ENCODE peak calls at places on chromosomes 4 and X, in seven cellular contexts. One of them, this sample, is unnamed.

GRCh38 chr4:138181288-138181687 is 60.9 kb downstream of the SLC7A11 start:
- ATAC-seq in heart right ventricle: peak
- ATAC-seq in lower lobe of right lung: peak
- ATAC-seq in upper lobe of right lung: peak
- ATAC-seq in lung: no peak
- ATAC-seq in CD4-positive, CD25-positive, alpha-beta regulatory T cell: no peak
- ATAC-seq in right cardiac atrium: peak
- ATAC-seq in this sample: peak

GRCh38 chr4:105765690-105766407 is 57.3 kb downstream of the GSTCD start:
- ATAC-seq in heart right ventricle: peak
- ATAC-seq in lower lobe of right lung: no peak
- ATAC-seq in upper lobe of right lung: no peak
- ATAC-seq in lung: no peak
- ATAC-seq in CD4-positive, CD25-positive, alpha-beta regulatory T cell: no peak
- ATAC-seq in right cardiac atrium: no peak
- ATAC-seq in this sample: no peak

GRCh38 chr4:188439641-188440311 is 300.5 kb downstream of the TRIML1 start:
- ATAC-seq in heart right ventricle: peak
- ATAC-seq in lower lobe of right lung: peak
- ATAC-seq in upper lobe of right lung: peak
- ATAC-seq in lung: no peak
- ATAC-seq in CD4-positive, CD25-positive, alpha-beta regulatory T cell: no peak
- ATAC-seq in right cardiac atrium: peak
- ATAC-seq in this sample: peak

GRCh38 chr4:106369456-106370060 is 980 bp upstream of the GIMD1 start:
- ATAC-seq in heart right ventricle: no peak
- ATAC-seq in lower lobe of right lung: no peak
- ATAC-seq in upper lobe of right lung: peak
- ATAC-seq in lung: no peak
- ATAC-seq in CD4-positive, CD25-positive, alpha-beta regulatory T cell: no peak
- ATAC-seq in right cardiac atrium: no peak
- ATAC-seq in this sample: no peak

GRCh38 chr4:15161439-15161838 is 159.2 kb downstream of the CPEB2 start:
- ATAC-seq in heart right ventricle: no peak
- ATAC-seq in lower lobe of right lung: no peak
- ATAC-seq in upper lobe of right lung: no peak
- ATAC-seq in lung: no peak
- ATAC-seq in CD4-positive, CD25-positive, alpha-beta regulatory T cell: no peak
- ATAC-seq in right cardiac atrium: no peak
- ATAC-seq in this sample: no peak

GRCh38 chr4:5366009-5366386 is 314.7 kb downstream of the STK32B start:
- ATAC-seq in heart right ventricle: no peak
- ATAC-seq in lower lobe of right lung: no peak
- ATAC-seq in upper lobe of right lung: no peak
- ATAC-seq in lung: no peak
- ATAC-seq in CD4-positive, CD25-positive, alpha-beta regulatory T cell: no peak
- ATAC-seq in right cardiac atrium: no peak
- ATAC-seq in this sample: no peak

GRCh38 chr4:38615847-38616246 is 48.2 kb upstream of the KLF3 start:
- ATAC-seq in heart right ventricle: no peak
- ATAC-seq in lower lobe of right lung: no peak
- ATAC-seq in upper lobe of right lung: no peak
- ATAC-seq in lung: no peak
- ATAC-seq in CD4-positive, CD25-positive, alpha-beta regulatory T cell: no peak
- ATAC-seq in right cardiac atrium: no peak
- ATAC-seq in this sample: no peak

GRCh38 chr4:179027569-179027968 is 1585.3 kb upstream of the AGA start:
- ATAC-seq in heart right ventricle: no peak
- ATAC-seq in lower lobe of right lung: no peak
- ATAC-seq in upper lobe of right lung: no peak
- ATAC-seq in lung: no peak
- ATAC-seq in CD4-positive, CD25-positive, alpha-beta regulatory T cell: no peak
- ATAC-seq in right cardiac atrium: no peak
- ATAC-seq in this sample: no peak

GRCh38 chrX:22122510-22122909 is 90.4 kb downstream of the PHEX start:
- ATAC-seq in heart right ventricle: no peak
- ATAC-seq in lower lobe of right lung: no peak
- ATAC-seq in upper lobe of right lung: no peak
- ATAC-seq in lung: no peak
- ATAC-seq in CD4-positive, CD25-positive, alpha-beta regulatory T cell: no peak
- ATAC-seq in right cardiac atrium: no peak
- ATAC-seq in this sample: peak

GRCh38 chrX:42714981-42715688 is 62.8 kb downstream of the PPP1R2C start:
- ATAC-seq in heart right ventricle: no peak
- ATAC-seq in lower lobe of right lung: peak
- ATAC-seq in upper lobe of right lung: peak
- ATAC-seq in lung: no peak
- ATAC-seq in CD4-positive, CD25-positive, alpha-beta regulatory T cell: peak
- ATAC-seq in right cardiac atrium: peak
- ATAC-seq in this sample: peak

GRCh38 chrX:13607996-13608365 is 38.6 kb downstream of the EGFL6 start:
- ATAC-seq in heart right ventricle: no peak
- ATAC-seq in lower lobe of right lung: no peak
- ATAC-seq in upper lobe of right lung: no peak
- ATAC-seq in lung: no peak
- ATAC-seq in CD4-positive, CD25-positive, alpha-beta regulatory T cell: no peak
- ATAC-seq in right cardiac atrium: no peak
- ATAC-seq in this sample: no peak

GRCh38 chrX:45186643-45187026 is 14.0 kb downstream of the DIPK2B start:
- ATAC-seq in heart right ventricle: no peak
- ATAC-seq in lower lobe of right lung: no peak
- ATAC-seq in upper lobe of right lung: no peak
- ATAC-seq in lung: no peak
- ATAC-seq in CD4-positive, CD25-positive, alpha-beta regulatory T cell: no peak
- ATAC-seq in right cardiac atrium: no peak
- ATAC-seq in this sample: no peak

GRCh38 chrX:78329486-78329885 is 2.1 kb upstream of the CYSLTR1 start:
- ATAC-seq in heart right ventricle: no peak
- ATAC-seq in lower lobe of right lung: no peak
- ATAC-seq in upper lobe of right lung: no peak
- ATAC-seq in lung: no peak
- ATAC-seq in CD4-positive, CD25-positive, alpha-beta regulatory T cell: peak
- ATAC-seq in right cardiac atrium: no peak
- ATAC-seq in this sample: no peak

DNA sequence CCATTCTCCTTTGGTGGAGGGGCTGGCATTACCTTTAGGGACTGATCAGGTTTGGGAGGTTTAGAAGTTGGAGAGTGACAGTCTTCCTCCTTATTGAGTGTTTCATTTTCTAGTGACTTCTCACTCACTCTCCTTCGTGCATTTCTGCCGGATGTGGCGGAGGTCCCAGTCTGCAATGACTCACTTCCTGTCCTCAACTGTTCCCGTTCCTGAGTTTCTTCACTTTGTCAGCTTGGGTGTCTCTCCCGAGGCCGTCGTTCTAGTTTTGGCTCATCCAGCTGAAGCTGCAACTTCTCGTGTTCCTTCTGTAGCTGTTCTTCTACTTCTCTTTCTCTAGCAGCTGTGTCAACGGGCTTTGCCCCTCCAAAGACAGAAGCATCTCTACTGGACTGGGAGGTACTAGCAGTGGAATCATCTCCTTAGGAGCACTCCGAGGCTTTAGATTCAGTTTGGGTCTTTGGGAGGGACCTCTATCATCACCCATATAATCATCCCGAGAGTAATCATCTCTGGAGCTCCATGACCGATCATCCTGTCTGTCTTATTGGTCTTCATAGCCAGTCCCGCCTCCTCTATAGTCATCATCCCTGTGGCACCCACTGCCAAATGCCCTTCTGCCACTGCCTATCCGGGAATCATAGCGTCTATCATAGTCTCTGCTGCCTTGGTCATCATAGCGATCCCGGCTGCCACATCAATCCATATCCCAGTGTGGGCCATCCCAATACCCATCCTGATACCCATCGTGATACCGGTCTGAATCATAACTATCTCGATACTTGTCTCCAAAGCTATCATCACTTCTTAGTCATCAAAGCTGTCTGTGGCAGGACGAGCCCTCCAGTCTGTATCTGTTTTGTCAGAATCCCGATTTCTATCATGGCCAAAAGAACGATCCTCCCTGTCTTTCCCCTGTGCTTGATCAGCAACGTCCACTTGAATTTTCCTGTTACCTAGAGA is 35.3 kb upstream of the VSIG4 start:
- ATAC-seq in heart right ventricle: no peak
- ATAC-seq in lower lobe of right lung: no peak
- ATAC-seq in upper lobe of right lung: peak
- ATAC-seq in lung: no peak
- ATAC-seq in CD4-positive, CD25-positive, alpha-beta regulatory T cell: no peak
- ATAC-seq in right cardiac atrium: no peak
- ATAC-seq in this sample: peak
- H3K27ac ChIP-seq in heart right ventricle: no peak
- H3K27ac ChIP-seq in lower lobe of right lung: no peak
- H3K27ac ChIP-seq in upper lobe of right lung: peak
- H3K27ac ChIP-seq in lung: peak
- H3K27ac ChIP-seq in CD4-positive, CD25-positive, alpha-beta regulatory T cell: no peak
- H3K27ac ChIP-seq in right cardiac atrium: peak
- H3K27ac ChIP-seq in this sample: peak

GRCh38 chr4:53484911-53485459 is 106.3 kb downstream of the LNX1 start:
- ATAC-seq in heart right ventricle: no peak
- ATAC-seq in lower lobe of right lung: no peak
- ATAC-seq in upper lobe of right lung: no peak
- ATAC-seq in lung: no peak
- ATAC-seq in CD4-positive, CD25-positive, alpha-beta regulatory T cell: no peak
- ATAC-seq in right cardiac atrium: peak
- ATAC-seq in this sample: peak
- H3K27ac ChIP-seq in heart right ventricle: no peak
- H3K27ac ChIP-seq in lower lobe of right lung: no peak
- H3K27ac ChIP-seq in upper lobe of right lung: no peak
- H3K27ac ChIP-seq in lung: no peak
- H3K27ac ChIP-seq in CD4-positive, CD25-positive, alpha-beta regulatory T cell: no peak
- H3K27ac ChIP-seq in right cardiac atrium: peak
- H3K27ac ChIP-seq in this sample: peak

GRCh38 chrX:120250522-120251271 is at the start of gene ZBTB33:
- ATAC-seq in heart right ventricle: peak
- ATAC-seq in lower lobe of right lung: peak
- ATAC-seq in upper lobe of right lung: peak
- ATAC-seq in lung: peak
- ATAC-seq in CD4-positive, CD25-positive, alpha-beta regulatory T cell: peak
- ATAC-seq in right cardiac atrium: peak
- ATAC-seq in this sample: peak
- H3K27ac ChIP-seq in heart right ventricle: peak
- H3K27ac ChIP-seq in lower lobe of right lung: peak
- H3K27ac ChIP-seq in upper lobe of right lung: peak
- H3K27ac ChIP-seq in lung: peak
- H3K27ac ChIP-seq in CD4-positive, CD25-positive, alpha-beta regulatory T cell: peak
- H3K27ac ChIP-seq in right cardiac atrium: peak
- H3K27ac ChIP-seq in this sample: peak

DNA sequence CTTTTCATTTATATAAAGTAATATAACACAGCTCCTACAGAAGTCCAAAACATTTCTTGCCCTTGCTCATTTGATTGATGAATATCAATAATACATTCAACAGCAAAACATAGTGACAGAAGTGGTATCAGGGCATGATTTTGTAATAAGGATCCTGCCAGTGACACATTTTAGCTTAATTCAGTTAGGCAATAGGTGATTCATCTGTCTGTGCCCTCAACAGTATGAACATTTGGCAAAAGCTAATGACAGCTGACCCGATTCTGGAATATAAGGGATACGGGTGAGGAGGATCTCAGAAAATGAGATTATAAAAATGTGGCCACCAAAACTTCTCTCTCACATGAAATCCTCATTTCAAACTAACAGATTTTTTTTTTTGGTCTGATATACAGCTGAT is 294.0 kb downstream of the CAMK2D start:
- ATAC-seq in heart right ventricle: peak
- ATAC-seq in lower lobe of right lung: peak
- ATAC-seq in upper lobe of right lung: peak
- ATAC-seq in lung: peak
- ATAC-seq in CD4-positive, CD25-positive, alpha-beta regulatory T cell: no peak
- ATAC-seq in right cardiac atrium: peak
- ATAC-seq in this sample: peak
- H3K27ac ChIP-seq in heart right ventricle: peak
- H3K27ac ChIP-seq in lower lobe of right lung: peak
- H3K27ac ChIP-seq in upper lobe of right lung: peak
- H3K27ac ChIP-seq in lung: no peak
- H3K27ac ChIP-seq in CD4-positive, CD25-positive, alpha-beta regulatory T cell: no peak
- H3K27ac ChIP-seq in right cardiac atrium: peak
- H3K27ac ChIP-seq in this sample: peak

GRCh38 chr4:41217020-41217333 is 2.6 kb upstream of the APBB2 start:
- ATAC-seq in heart right ventricle: no peak
- ATAC-seq in lower lobe of right lung: no peak
- ATAC-seq in upper lobe of right lung: no peak
- ATAC-seq in lung: no peak
- ATAC-seq in CD4-positive, CD25-positive, alpha-beta regulatory T cell: no peak
- ATAC-seq in right cardiac atrium: no peak
- ATAC-seq in this sample: no peak
- H3K27ac ChIP-seq in heart right ventricle: peak
- H3K27ac ChIP-seq in lower lobe of right lung: peak
- H3K27ac ChIP-seq in upper lobe of right lung: peak
- H3K27ac ChIP-seq in lung: no peak
- H3K27ac ChIP-seq in CD4-positive, CD25-positive, alpha-beta regulatory T cell: no peak
- H3K27ac ChIP-seq in right cardiac atrium: no peak
- H3K27ac ChIP-seq in this sample: peak

GRCh38 chr4:2330119-2331042 is 68.5 kb upstream of the MXD4 start:
- ATAC-seq in heart right ventricle: no peak
- ATAC-seq in lower lobe of right lung: no peak
- ATAC-seq in upper lobe of right lung: no peak
- ATAC-seq in lung: no peak
- ATAC-seq in CD4-positive, CD25-positive, alpha-beta regulatory T cell: no peak
- ATAC-seq in right cardiac atrium: no peak
- ATAC-seq in this sample: no peak

GRCh38 chr4:2332201-2332975 is 70.5 kb upstream of the MXD4 start:
- ATAC-seq in heart right ventricle: no peak
- ATAC-seq in lower lobe of right lung: no peak
- ATAC-seq in upper lobe of right lung: no peak
- ATAC-seq in lung: no peak
- ATAC-seq in CD4-positive, CD25-positive, alpha-beta regulatory T cell: no peak
- ATAC-seq in right cardiac atrium: no peak
- ATAC-seq in this sample: no peak

GRCh38 chr4:2331519-2332200 is 69.8 kb upstream of the MXD4 start:
- ATAC-seq in heart right ventricle: no peak
- ATAC-seq in lower lobe of right lung: no peak
- ATAC-seq in upper lobe of right lung: no peak
- ATAC-seq in lung: no peak
- ATAC-seq in CD4-positive, CD25-positive, alpha-beta regulatory T cell: no peak
- ATAC-seq in right cardiac atrium: no peak
- ATAC-seq in this sample: no peak

GRCh38 chr4:2332976-2333319 is 71.0 kb upstream of the MXD4 start:
- ATAC-seq in heart right ventricle: no peak
- ATAC-seq in lower lobe of right lung: no peak
- ATAC-seq in upper lobe of right lung: no peak
- ATAC-seq in lung: no peak
- ATAC-seq in CD4-positive, CD25-positive, alpha-beta regulatory T cell: no peak
- ATAC-seq in right cardiac atrium: no peak
- ATAC-seq in this sample: no peak

DNA sequence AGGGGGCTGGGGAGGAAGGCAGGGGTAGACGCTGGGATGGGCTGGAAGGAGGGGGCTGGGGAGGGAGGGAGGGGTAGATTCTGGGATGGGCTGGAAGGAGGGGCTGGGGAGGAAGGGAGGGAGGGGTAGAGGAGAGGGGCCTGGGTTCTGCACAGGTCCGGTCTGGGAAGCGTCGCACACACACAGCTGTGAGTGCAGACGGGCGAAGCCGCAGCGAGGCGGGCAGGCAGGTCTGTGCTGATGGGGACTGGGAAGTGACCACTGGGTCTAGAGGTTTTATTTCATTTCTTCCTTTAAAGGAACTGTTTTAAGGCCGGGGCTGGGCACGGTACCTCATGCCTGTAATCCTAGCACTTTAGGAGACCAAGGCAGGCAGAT is 69.1 kb upstream of the MXD4 start:
- ATAC-seq in heart right ventricle: no peak
- ATAC-seq in lower lobe of right lung: no peak
- ATAC-seq in upper lobe of right lung: no peak
- ATAC-seq in lung: no peak
- ATAC-seq in CD4-positive, CD25-positive, alpha-beta regulatory T cell: no peak
- ATAC-seq in right cardiac atrium: no peak
- ATAC-seq in this sample: no peak
- H3K27ac ChIP-seq in heart right ventricle: no peak
- H3K27ac ChIP-seq in lower lobe of right lung: no peak
- H3K27ac ChIP-seq in upper lobe of right lung: no peak
- H3K27ac ChIP-seq in lung: no peak
- H3K27ac ChIP-seq in CD4-positive, CD25-positive, alpha-beta regulatory T cell: no peak
- H3K27ac ChIP-seq in right cardiac atrium: no peak
- H3K27ac ChIP-seq in this sample: no peak